ENCODE peak calls at places on chromosomes 3 and 15, in six cellular contexts. C, L, G, K, V and I are unnamed samples.

GRCh38 chr15:90138071-90138833 is 36.0 kb upstream of the IDH2 start:
- DNase-seq in V (no peak), G (no peak), L (no peak), K (peak), C (no peak), I (no peak)

GRCh38 chr3:51392301-51393095 is 1.4 kb downstream of the RBM15B start:
- DNase-seq in C (no peak), K (no peak), L (no peak), G (no peak), V (no peak), I (no peak)

GRCh38 chr3:134197681-134198261 is 52.9 kb downstream of the RYK start:
- DNase-seq in V (peak), C (peak), L (peak), G (no peak), K (no peak), I (peak)

GRCh38 chr15:52121896-52122295 is 9.3 kb upstream of the BCL2L10 start:
- DNase-seq in G (no peak), V (no peak), K (no peak), C (no peak), L (no peak), I (no peak)

GRCh38 chr3:46692566-46692983 is 904 bp downstream of the ALS2CL start:
- DNase-seq in G (no peak), V (no peak), K (no peak), C (no peak), L (no peak), I (no peak)

GRCh38 chr3:177110308-177111254 is 86.7 kb downstream of the TBL1XR1 start:
- DNase-seq in G (no peak), C (no peak), V (no peak), L (peak), K (no peak), I (no peak)

GRCh38 chr3:2097641-2098191 is 950 bp upstream of the CNTN4 start:
- DNase-seq in L (no peak), K (no peak), V (peak), G (no peak), C (no peak), I (no peak)

GRCh38 chr15:52556524-52556923 is 12.3 kb downstream of the ARPP19 start:
- DNase-seq in V (no peak), C (no peak), K (no peak), G (no peak), L (no peak), I (no peak)

GRCh38 chr3:49930241-49930690 is 655 bp upstream of the MON1A start:
- DNase-seq in C (no peak), G (no peak), L (no peak), K (no peak), V (no peak), I (no peak)

GRCh38 chr3:187669675-187670504 is at the start of gene SST:
- DNase-seq in L (no peak), V (peak), G (peak), C (peak), K (no peak), I (peak)

GRCh38 chr15:36666228-36666627 is 86.8 kb downstream of the CDIN1 start:
- DNase-seq in K (no peak), V (no peak), C (no peak), G (no peak), L (no peak), I (no peak)

GRCh38 chr3:71541313-71541712 is 42.2 kb downstream of the FOXP1 start:
- DNase-seq in K (no peak), G (no peak), L (no peak), C (peak), V (no peak), I (no peak)

GRCh38 chr3:147370316-147370715 is 36.0 kb downstream of the ZIC4 start:
- DNase-seq in K (no peak), G (no peak), V (no peak), C (peak), L (no peak), I (no peak)

GRCh38 chr3:190581041-190581501 is 67.2 kb downstream of the IL1RAP start:
- DNase-seq in C (peak), K (no peak), G (no peak), L (no peak), V (no peak), I (peak)

GRCh38 chr15:70875001-70875782 is 17.0 kb downstream of the THAP10 start:
- DNase-seq in C (peak), G (no peak), K (no peak), V (peak), L (no peak), I (peak)

GRCh38 chr3:121505256-121505655 is 40.5 kb downstream of the POLQ start:
- DNase-seq in C (no peak), G (no peak), L (no peak), K (no peak), V (no peak), I (no peak)

GRCh38 chr15:49715701-49716100 is 94.9 kb downstream of the DTWD1 start:
- DNase-seq in K (no peak), L (no peak), C (no peak), G (no peak), V (no peak), I (no peak)

GRCh38 chr15:78996876-78997275 is 52.0 kb upstream of the CTSH start:
- DNase-seq in G (no peak), L (no peak), C (no peak), V (no peak), K (no peak), I (no peak)

GRCh38 chr15:36643551-36643950 is 64.1 kb downstream of the CDIN1 start:
- DNase-seq in L (no peak), V (no peak), K (no peak), G (no peak), C (peak), I (no peak)

GRCh38 chr15:40038654-40039543 is at the start of gene SRP14:
- DNase-seq in L (peak), K (peak), G (peak), C (peak), V (peak), I (peak)
- TF ChIP-seq CTCF in L (no peak), K (peak), G (no peak), C (no peak), V (no peak), I (no peak)

GRCh38 chr3:75906555-75907112 is 121.3 kb upstream of the ZNF717 start:
- DNase-seq in V (no peak), K (no peak), C (peak), L (no peak), G (peak), I (peak)
- H3K4me3 ChIP-seq in V (no peak), K (no peak), C (peak), L (no peak), G (no peak), I (no peak)

GRCh38 chr3:170117134-170117533 is 64.4 kb downstream of the PHC3 start:
- DNase-seq in C (peak), V (peak), K (no peak), G (no peak), L (peak), I (no peak)
- TF ChIP-seq CTCF in C (peak), V (peak), K (no peak), G (no peak), L (peak), I (peak)

DNA sequence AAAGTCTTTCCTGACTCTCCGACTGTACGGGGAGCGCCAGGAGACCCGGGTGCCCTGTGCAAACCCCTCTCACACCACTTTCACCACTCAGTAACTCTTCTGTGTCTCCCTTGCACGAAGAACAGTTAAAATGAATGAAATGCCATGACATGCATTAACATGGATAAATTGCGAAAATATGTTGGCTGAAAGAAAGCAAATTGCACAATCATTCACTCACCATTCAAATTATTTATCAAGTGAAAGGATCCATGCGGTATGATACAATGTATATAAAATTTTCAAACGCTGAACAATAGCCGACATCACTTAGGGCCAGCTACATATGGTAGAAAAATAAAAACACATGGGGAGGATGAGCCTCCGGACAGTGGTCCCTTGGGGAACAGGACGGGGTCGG is 46.0 kb downstream of the SLC12A8 start:
- DNase-seq in C (no peak), L (no peak), V (peak), K (no peak), G (no peak), I (peak)
- H3K4me3 ChIP-seq in C (no peak), L (no peak), V (no peak), K (no peak), G (no peak), I (no peak)